ENCODE peak calls at places on chromosomes 4 and X, in eight cellular contexts. One of them, this sample, is unnamed.

GRCh38 chrX:70301716-70302115 is 11.8 kb downstream of the KIF4A start:
- DNase-seq in activated gamma-delta T cell treated with Interleukin-2 at 50 U/mL for 16 hours: no peak
- DNase-seq in dorsolateral prefrontal cortex: no peak
- DNase-seq in T-helper 9 cell: no peak
- DNase-seq in HFF-Myc: no peak
- DNase-seq in Calu3: no peak
- DNase-seq in pancreas: no peak
- DNase-seq in RKO: no peak
- DNase-seq in this sample: no peak

GRCh38 chr4:185127021-185127925 is 15.8 kb upstream of the SLC25A4 start:
- DNase-seq in HFF-Myc: no peak
- DNase-seq in dorsolateral prefrontal cortex: peak
- DNase-seq in pancreas: no peak
- DNase-seq in RKO: no peak
- DNase-seq in T-helper 9 cell: no peak
- DNase-seq in Calu3: peak
- DNase-seq in activated gamma-delta T cell treated with Interleukin-2 at 50 U/mL for 16 hours: no peak
- DNase-seq in this sample: no peak

GRCh38 chr4:22720091-22720490 is 27.4 kb downstream of the GBA3 start:
- DNase-seq in T-helper 9 cell: no peak
- DNase-seq in activated gamma-delta T cell treated with Interleukin-2 at 50 U/mL for 16 hours: no peak
- DNase-seq in pancreas: no peak
- DNase-seq in RKO: no peak
- DNase-seq in Calu3: no peak
- DNase-seq in HFF-Myc: peak
- DNase-seq in dorsolateral prefrontal cortex: no peak
- DNase-seq in this sample: no peak

GRCh38 chr4:7861440-7861881 is 78.2 kb downstream of the AFAP1 start:
- DNase-seq in dorsolateral prefrontal cortex: no peak
- DNase-seq in RKO: no peak
- DNase-seq in pancreas: no peak
- DNase-seq in HFF-Myc: peak
- DNase-seq in activated gamma-delta T cell treated with Interleukin-2 at 50 U/mL for 16 hours: no peak
- DNase-seq in T-helper 9 cell: no peak
- DNase-seq in Calu3: no peak
- DNase-seq in this sample: no peak

GRCh38 chrX:154457491-154458115 is 478 bp upstream of the PLXNA3 start:
- DNase-seq in dorsolateral prefrontal cortex: no peak
- DNase-seq in activated gamma-delta T cell treated with Interleukin-2 at 50 U/mL for 16 hours: peak
- DNase-seq in T-helper 9 cell: peak
- DNase-seq in pancreas: peak
- DNase-seq in RKO: peak
- DNase-seq in Calu3: peak
- DNase-seq in HFF-Myc: no peak
- DNase-seq in this sample: no peak

GRCh38 chr4:137609693-137610450 is 77.6 kb upstream of the PCDH18 start:
- DNase-seq in pancreas: no peak
- DNase-seq in T-helper 9 cell: no peak
- DNase-seq in Calu3: no peak
- DNase-seq in activated gamma-delta T cell treated with Interleukin-2 at 50 U/mL for 16 hours: no peak
- DNase-seq in RKO: no peak
- DNase-seq in dorsolateral prefrontal cortex: no peak
- DNase-seq in HFF-Myc: peak
- DNase-seq in this sample: no peak

GRCh38 chr4:131304686-131305085 is 1844.4 kb upstream of the PCDH10 start:
- DNase-seq in Calu3: no peak
- DNase-seq in dorsolateral prefrontal cortex: no peak
- DNase-seq in pancreas: no peak
- DNase-seq in RKO: peak
- DNase-seq in T-helper 9 cell: no peak
- DNase-seq in activated gamma-delta T cell treated with Interleukin-2 at 50 U/mL for 16 hours: no peak
- DNase-seq in HFF-Myc: no peak
- DNase-seq in this sample: no peak

GRCh38 chr4:91471280-91471679 is 832.5 kb upstream of the GRID2 start:
- DNase-seq in pancreas: no peak
- DNase-seq in HFF-Myc: no peak
- DNase-seq in T-helper 9 cell: no peak
- DNase-seq in Calu3: no peak
- DNase-seq in activated gamma-delta T cell treated with Interleukin-2 at 50 U/mL for 16 hours: no peak
- DNase-seq in dorsolateral prefrontal cortex: peak
- DNase-seq in RKO: no peak
- DNase-seq in this sample: no peak

GRCh38 chr4:119656342-119656741 is 27.7 kb upstream of the PDE5A start:
- DNase-seq in activated gamma-delta T cell treated with Interleukin-2 at 50 U/mL for 16 hours: no peak
- DNase-seq in Calu3: no peak
- DNase-seq in pancreas: no peak
- DNase-seq in RKO: no peak
- DNase-seq in HFF-Myc: no peak
- DNase-seq in dorsolateral prefrontal cortex: no peak
- DNase-seq in T-helper 9 cell: no peak
- DNase-seq in this sample: no peak

GRCh38 chr4:122702939-122703338 is 29.6 kb upstream of the BBS12 start:
- DNase-seq in activated gamma-delta T cell treated with Interleukin-2 at 50 U/mL for 16 hours: no peak
- DNase-seq in Calu3: no peak
- DNase-seq in RKO: no peak
- DNase-seq in pancreas: no peak
- DNase-seq in dorsolateral prefrontal cortex: no peak
- DNase-seq in T-helper 9 cell: no peak
- DNase-seq in HFF-Myc: no peak
- DNase-seq in this sample: no peak